ENCODE peak calls at places on chromosomes 1 and 21, in six cellular contexts. Z, Y, X, Q, J and E are unnamed samples.

GRCh38 chr1:90850925-90851710 is 134.0 kb upstream of the BARHL2 start:
- DNase-seq in Y (peak), Z (peak), X (peak), J (peak), Q (peak), E (no peak)

GRCh38 chr1:154115180-154115579 is 39.7 kb downstream of the NUP210L start:
- DNase-seq in X (peak), J (no peak), Y (no peak), Z (no peak), Q (no peak), E (no peak)

GRCh38 chr1:24860841-24861240 is 69.2 kb downstream of the RUNX3 start:
- DNase-seq in Z (no peak), X (no peak), J (no peak), Q (no peak), Y (no peak), E (no peak)

GRCh38 chr1:44808063-44808937 is at the start of gene BTBD19:
- DNase-seq in Y (peak), Q (no peak), Z (peak), X (peak), J (peak), E (no peak)

GRCh38 chr1:65069186-65069585 is 78.8 kb upstream of the AK4 start:
- DNase-seq in Y (no peak), X (no peak), Z (no peak), J (no peak), Q (no peak), E (no peak)

GRCh38 chr1:66981679-66982078 is 56.9 kb downstream of the MIER1 start:
- DNase-seq in J (no peak), X (no peak), Q (no peak), Z (no peak), Y (no peak), E (no peak)

GRCh38 chr1:154478639-154479038 is 23.4 kb upstream of the TDRD10 start:
- DNase-seq in Y (peak), X (peak), Q (no peak), Z (peak), J (no peak), E (no peak)

GRCh38 chr1:204506969-204507316 is 9.3 kb upstream of the MDM4 start:
- DNase-seq in J (peak), Z (peak), X (peak), Q (peak), Y (peak), E (peak)

GRCh38 chr1:234780531-234781162 is 170.7 kb upstream of the IRF2BP2 start:
- DNase-seq in Z (peak), J (peak), X (peak), Y (peak), Q (no peak), E (no peak)

GRCh38 chr1:21813542-21813941 is 1.5 kb downstream of the LDLRAD2 start:
- DNase-seq in X (no peak), J (no peak), Z (no peak), Y (no peak), Q (no peak), E (no peak)

GRCh38 chr1:89605692-89606091 is 27.2 kb upstream of the LRRC8C start:
- DNase-seq in X (no peak), Q (peak), Y (peak), J (no peak), Z (no peak), E (no peak)

GRCh38 chr1:34296059-34296458 is 119.4 kb downstream of the C1orf94 start:
- DNase-seq in Q (no peak), X (no peak), Z (no peak), Y (no peak), J (no peak), E (no peak)

GRCh38 chr21:35616090-35616489 is 444.2 kb downstream of the SETD4 start:
- DNase-seq in Q (peak), J (no peak), X (no peak), Y (peak), Z (no peak), E (no peak)

GRCh38 chr1:224266105-224266935 is 63.7 kb downstream of the NVL start:
- DNase-seq in J (no peak), Z (no peak), Y (no peak), X (no peak), Q (no peak), E (no peak)

GRCh38 chr1:212727386-212728181 is 27.9 kb upstream of the BATF3 start:
- DNase-seq in Q (no peak), Z (no peak), Y (no peak), J (no peak), X (no peak), E (no peak)

GRCh38 chr1:202154766-202155477 is 5.5 kb downstream of the PTPN7 start:
- DNase-seq in Y (peak), J (peak), X (peak), Q (peak), Z (peak), E (no peak)

GRCh38 chr1:112335351-112335750 is 60.7 kb upstream of the CTTNBP2NL start:
- DNase-seq in Q (no peak), X (no peak), J (no peak), Y (no peak), Z (no peak), E (no peak)

GRCh38 chr1:222181191-222181590 is 366.7 kb downstream of the HHIPL2 start:
- DNase-seq in J (no peak), Z (no peak), Y (no peak), Q (no peak), X (no peak), E (no peak)

GRCh38 chr1:164858233-164858632 is 299.2 kb downstream of the PBX1 start:
- DNase-seq in X (no peak), J (no peak), Q (no peak), Y (no peak), Z (no peak), E (no peak)

GRCh38 chr1:166907763-166908162 is 31.7 kb upstream of the TADA1 start:
- DNase-seq in Q (no peak), Z (no peak), X (no peak), Y (no peak), J (no peak), E (no peak)

GRCh38 chr21:27024316-27024715 is 57.4 kb upstream of the ADAMTS5 start:
- DNase-seq in Z (no peak), Q (no peak), Y (no peak), J (no peak), X (no peak), E (no peak)

GRCh38 chr1:92653605-92654381 is 131.1 kb downstream of the EVI5 start:
- DNase-seq in Y (no peak), Z (peak), Q (no peak), X (no peak), J (no peak), E (no peak)

GRCh38 chr1:42957229-42957879 is 1.3 kb downstream of the SLC2A1 start:
- DNase-seq in Q (no peak), Z (no peak), X (peak), J (no peak), Y (peak), E (no peak)

GRCh38 chr1:200429221-200429751 is 19.4 kb upstream of the ZNF281 start:
- DNase-seq in Z (no peak), J (no peak), Y (no peak), X (no peak), Q (no peak), E (no peak)

GRCh38 chr1:23567996-23568607 is 8.8 kb upstream of the ID3 start:
- DNase-seq in X (peak), Y (peak), Q (no peak), J (peak), Z (peak), E (no peak)

GRCh38 chr1:41811051-41811795 is 107.5 kb downstream of the HIVEP3 start:
- DNase-seq in J (no peak), Y (no peak), X (no peak), Z (no peak), Q (no peak), E (no peak)

GRCh38 chr21:45327458-45328197 is 39.9 kb upstream of the POFUT2 start:
- DNase-seq in X (no peak), J (no peak), Z (no peak), Q (no peak), Y (no peak), E (no peak)

GRCh38 chr1:165162671-165163241 is 193.8 kb downstream of the LMX1A start:
- DNase-seq in X (peak), Q (no peak), Y (no peak), Z (no peak), J (peak), E (no peak)

GRCh38 chr1:2032737-2033136 is 13.6 kb downstream of the GABRD start:
- DNase-seq in Y (no peak), X (no peak), Q (no peak), Z (no peak), J (no peak), E (no peak)

GRCh38 chr1:32241011-32241763 is 5.8 kb upstream of the FAM167B start:
- DNase-seq in J (peak), Z (peak), Y (peak), X (peak), Q (no peak), E (no peak)

GRCh38 chr1:1000357-1001056 is 610 bp upstream of the HES4 start:
- DNase-seq in Z (peak), Y (peak), X (peak), J (peak), Q (peak), E (no peak)
- TF ChIP-seq EZH2 in Z (no peak), Y (no peak), X (no peak), J (no peak), Q (no peak), E (no peak)

GRCh38 chr1:50426702-50427085 is 3.5 kb upstream of the DMRTA2 start:
- DNase-seq in J (peak), X (peak), Z (no peak), Y (no peak), Q (no peak), E (no peak)

GRCh38 chr1:50424045-50424939 is 1.0 kb upstream of the DMRTA2 start:
- DNase-seq in Z (no peak), X (peak), Y (peak), J (no peak), Q (no peak), E (no peak)

GRCh38 chr1:50424940-50425375 is 1.7 kb upstream of the DMRTA2 start:
- DNase-seq in J (peak), Y (no peak), X (peak), Z (no peak), Q (no peak), E (no peak)

GRCh38 chr1:50426108-50426700 is 3.0 kb upstream of the DMRTA2 start:
- DNase-seq in J (peak), Y (no peak), X (peak), Z (no peak), Q (no peak), E (no peak)

GRCh38 chr1:50425376-50426107 is 2.3 kb upstream of the DMRTA2 start:
- DNase-seq in J (peak), Q (no peak), X (peak), Y (no peak), Z (no peak), E (no peak)
- TF ChIP-seq POLR2AphosphoS5 in J (no peak), Q (no peak), X (no peak), Y (no peak), Z (no peak), E (no peak)

GRCh38 chr1:147804942-147805723 is 44.7 kb upstream of the GJA5 start:
- DNase-seq in X (no peak), Z (no peak), J (no peak), Y (peak), Q (no peak), E (no peak)
- H3K27ac ChIP-seq in X (no peak), Z (no peak), J (no peak), Y (peak), Q (no peak), E (no peak)

GRCh38 chr1:12168451-12169160 is 1.8 kb downstream of the TNFRSF1B start:
- DNase-seq in X (no peak), Q (no peak), J (no peak), Z (peak), Y (no peak), E (no peak)

GRCh38 chr1:12165342-12165741 is 1.4 kb upstream of the TNFRSF1B start:
- DNase-seq in Y (no peak), J (no peak), Q (no peak), X (no peak), Z (no peak), E (no peak)

GRCh38 chr1:12169442-12170135 is 2.8 kb downstream of the TNFRSF1B start:
- DNase-seq in Y (no peak), X (no peak), Z (no peak), Q (no peak), J (no peak), E (no peak)

GRCh38 chr1:12167493-12168429 is 970 bp downstream of the TNFRSF1B start:
- DNase-seq in Y (no peak), X (no peak), Q (no peak), J (no peak), Z (peak), E (no peak)

DNA sequence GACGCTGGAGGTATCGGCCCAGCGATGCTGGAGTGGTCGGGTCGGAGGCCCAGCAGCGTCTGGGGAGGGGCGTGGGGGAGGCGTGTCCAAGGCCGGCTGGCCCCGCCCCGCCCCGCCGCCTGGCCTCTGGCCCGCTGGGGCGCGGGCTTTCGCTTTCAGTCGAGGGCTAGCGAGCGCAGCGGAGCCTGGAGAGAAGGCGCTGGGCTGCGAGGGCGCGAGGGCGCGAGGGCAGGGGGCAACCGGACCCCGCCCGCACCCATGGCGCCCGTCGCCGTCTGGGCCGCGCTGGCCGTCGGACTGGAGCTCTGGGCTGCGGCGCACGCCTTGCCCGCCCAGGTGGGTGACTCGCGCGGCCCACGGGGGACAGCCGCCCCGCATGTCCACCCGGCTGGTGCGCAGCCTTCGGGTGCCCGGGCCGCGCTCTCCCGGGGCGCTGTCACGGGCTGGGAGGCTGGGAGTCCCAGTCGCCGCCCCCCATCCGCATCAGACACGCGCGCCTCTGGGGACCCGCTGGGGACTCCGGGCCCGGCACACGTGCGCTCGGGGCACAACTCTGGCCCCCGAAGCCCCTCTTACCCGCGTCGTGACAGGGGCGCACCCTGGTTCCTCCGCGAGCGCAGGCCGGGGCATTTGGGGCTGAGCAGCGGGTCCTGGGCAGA is at the start of gene TNFRSF1B:
- DNase-seq in X (peak), Y (peak), J (peak), Q (no peak), Z (peak), E (no peak)
- TF ChIP-seq EZH2 in X (no peak), Y (no peak), J (peak), Q (no peak), Z (no peak), E (no peak)

GRCh38 chr1:8976896-8977295 is 31.2 kb downstream of the CA6 start:
- DNase-seq in J (no peak), Q (no peak), Y (no peak), X (no peak), Z (no peak), E (no peak)
- TF ChIP-seq POLR2AphosphoS5 in J (no peak), Q (no peak), Y (no peak), X (no peak), Z (no peak), E (no peak)

GRCh38 chr1:27518808-27519207 is 28.8 kb upstream of the WASF2 start:
- DNase-seq in Q (no peak), Y (no peak), J (no peak), Z (no peak), X (no peak), E (no peak)
- H3K27ac ChIP-seq in Q (no peak), Y (no peak), J (no peak), Z (no peak), X (no peak), E (no peak)

DNA sequence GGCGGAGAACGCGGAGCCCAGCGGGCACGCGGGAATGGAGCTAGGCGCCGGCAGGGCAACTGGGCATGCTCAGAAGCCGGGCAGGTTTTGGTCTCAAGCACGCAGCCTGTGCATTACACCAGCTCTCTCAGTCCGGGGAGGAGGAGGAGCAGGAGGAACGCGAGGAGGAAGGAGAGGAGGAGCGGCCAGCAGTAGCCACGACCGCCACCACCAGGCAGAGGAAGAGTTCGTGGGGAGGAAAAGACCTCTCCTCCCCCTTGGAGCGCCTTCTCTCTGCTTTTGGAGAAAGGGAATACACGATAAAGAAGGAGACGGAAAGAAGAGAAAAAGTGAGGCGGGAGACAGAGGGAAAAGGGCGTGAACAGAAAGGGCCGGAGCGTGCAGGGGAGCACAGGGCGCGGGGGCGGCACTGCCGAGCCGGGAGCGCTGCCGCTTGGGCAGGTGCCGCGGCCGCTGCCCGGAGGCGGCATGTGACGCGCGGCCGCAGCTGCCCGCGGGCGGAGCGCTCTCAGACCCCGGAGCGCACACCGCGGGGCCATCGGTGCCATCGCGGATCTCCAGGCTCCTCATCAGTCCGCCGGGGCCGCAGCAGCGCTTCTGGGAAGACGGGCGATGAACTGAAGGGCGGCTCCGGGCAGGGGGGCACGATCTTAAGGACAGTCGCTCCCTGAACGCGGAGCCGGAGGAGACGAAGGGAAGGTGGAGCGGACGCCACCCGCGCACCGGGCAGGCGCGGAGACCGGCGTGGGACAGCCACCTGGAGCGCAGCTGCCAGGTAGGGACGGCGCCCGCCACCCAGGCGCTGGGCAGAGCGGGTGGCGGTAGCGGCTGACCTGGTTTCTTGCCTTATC is at the start of gene CHRM3:
- DNase-seq in Y (no peak), J (peak), X (peak), Q (no peak), Z (no peak), E (no peak)
- TF ChIP-seq EZH2 in Y (no peak), J (no peak), X (no peak), Q (no peak), Z (no peak), E (no peak)

DNA sequence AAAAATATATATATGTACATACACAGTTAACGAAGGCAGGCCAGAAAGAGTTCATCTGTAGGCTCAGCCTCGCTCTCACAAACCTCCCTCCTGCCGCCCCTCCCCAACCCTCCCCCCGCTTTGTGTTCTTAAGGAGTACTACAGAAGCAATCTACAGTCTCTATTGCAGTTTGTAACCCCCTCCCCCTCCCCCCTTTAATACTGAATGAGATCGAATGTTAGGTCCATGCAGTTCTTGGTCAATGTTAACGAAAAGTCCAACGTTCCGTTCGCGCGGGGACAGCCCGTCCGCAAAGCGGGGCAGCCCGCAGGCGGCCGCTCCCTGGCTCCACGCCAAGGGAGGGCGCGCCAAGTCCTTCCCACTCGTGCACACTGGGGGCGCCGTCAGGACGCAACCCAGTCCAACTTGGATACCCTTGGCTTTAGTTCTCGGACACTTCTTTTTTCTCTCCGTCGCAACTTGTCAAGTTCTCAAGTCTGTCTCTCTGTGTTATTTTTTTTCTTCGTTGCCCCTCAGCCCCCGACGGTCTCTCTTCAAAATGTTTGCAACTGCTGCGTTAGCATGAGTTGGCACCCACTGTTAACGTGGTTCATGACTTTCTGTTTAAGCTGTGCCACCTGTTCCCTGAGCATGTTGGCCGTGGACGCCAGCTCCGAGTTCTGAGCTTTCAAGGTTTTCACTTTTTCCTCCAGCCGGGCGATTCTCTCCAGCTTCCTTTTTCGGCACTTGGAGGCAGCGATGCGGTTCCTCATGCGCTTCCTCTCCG is 2.1 kb downstream of the JUN start:
- DNase-seq in Q (no peak), Z (peak), X (peak), Y (peak), J (peak), E (no peak)
- TF ChIP-seq POLR2AphosphoS5 in Q (peak), Z (peak), X (no peak), Y (peak), J (no peak), E (no peak)